ENCODE peak calls at places on chromosomes 11 and 22, in four cellular contexts. P is H9, U is mesendoderm, H is H1. T is an unnamed sample.

GRCh38 chr11:80837051-80837450 is 1396.2 kb upstream of the TENM4 start:
- DNase-seq in P (no peak), U (no peak), H (no peak), T (no peak)

GRCh38 chr11:1839924-1840779 is 1.4 kb downstream of the TNNI2 start:
- DNase-seq in P (no peak), U (no peak), H (no peak), T (no peak)

GRCh38 chr11:123218451-123218850 is 23.4 kb upstream of the CLMP start:
- DNase-seq in P (no peak), U (peak; percentile 94), H (no peak), T (peak; percentile 44)

GRCh38 chr11:36622431-36623136 is 24.5 kb upstream of the RAG2 start:
- DNase-seq in P (no peak), U (no peak), H (no peak), T (peak; percentile 36)

GRCh38 chr11:60786811-60787567 is 1.9 kb downstream of the MS4A10 start:
- DNase-seq in P (no peak), U (no peak), H (no peak), T (peak; percentile 89)

GRCh38 chr11:75165721-75166120 is 14.8 kb downstream of the SLCO2B1 start:
- DNase-seq in P (no peak), U (no peak), H (no peak), T (no peak)

GRCh38 chr22:42451499-42452145 is 19.4 kb upstream of the NFAM1 start:
- DNase-seq in P (no peak), U (no peak), H (no peak), T (no peak)

GRCh38 chr11:83951521-83951920 is 665.4 kb upstream of the CCDC90B start:
- DNase-seq in P (no peak), U (peak; percentile 28), H (no peak), T (no peak)

GRCh38 chr22:44360686-44361381 is 48.1 kb upstream of the SHISAL1 start:
- DNase-seq in P (no peak), U (peak; percentile 33), H (no peak), T (peak; percentile 80)

GRCh38 chr11:35066029-35066428 is 72.9 kb upstream of the CD44 start:
- DNase-seq in P (no peak), U (no peak), H (no peak), T (no peak)

GRCh38 chr11:2717561-2717960 is 17.8 kb upstream of the KCNQ1OT1 start:
- DNase-seq in P (no peak), U (no peak), H (no peak), T (no peak)

GRCh38 chr11:130677486-130678153 is 229.2 kb downstream of the ADAMTS15 start:
- DNase-seq in P (peak; percentile 71), U (peak; percentile 98), H (peak; percentile 59), T (peak; percentile 70)

GRCh38 chr11:29125621-29126020 is 891.2 kb downstream of the KCNA4 start:
- DNase-seq in P (no peak), U (no peak), H (no peak), T (no peak)

GRCh38 chr11:3781423-3781822 is 15.9 kb downstream of the NUP98 start:
- DNase-seq in P (no peak), U (no peak), H (no peak), T (peak; percentile 55)

GRCh38 chr22:26777402-26777801 is 120.0 kb downstream of the MIAT start:
- DNase-seq in P (peak; percentile 74), U (peak; percentile 88), H (no peak), T (peak; percentile 5)

GRCh38 chr22:27195104-27195503 is 537.7 kb downstream of the MIAT start:
- DNase-seq in P (no peak), U (no peak), H (no peak), T (peak; percentile 8)

GRCh38 chr11:70744396-70745185 is 346.3 kb downstream of the CTTN start:
- DNase-seq in P (no peak), U (no peak), H (no peak), T (no peak)

GRCh38 chr11:70742553-70743291 is 344.4 kb downstream of the CTTN start:
- DNase-seq in P (peak; percentile 91), U (peak; percentile 95), H (peak; percentile 82), T (no peak)

GRCh38 chr11:70745451-70745850 is 347.1 kb downstream of the CTTN start:
- DNase-seq in P (no peak), U (no peak), H (no peak), T (no peak)

GRCh38 chr11:70745936-70746335 is 347.6 kb downstream of the CTTN start:
- DNase-seq in P (no peak), U (no peak), H (no peak), T (no peak)

GRCh38 chr11:70743941-70744351 is 345.6 kb downstream of the CTTN start:
- DNase-seq in P (no peak), U (no peak), H (no peak), T (no peak)
- H2BK15ac ChIP-seq in P (no peak overlapping the region), U (no peak overlapping the region), H (no peak overlapping the region), T (no peak overlapping the region)

DNA sequence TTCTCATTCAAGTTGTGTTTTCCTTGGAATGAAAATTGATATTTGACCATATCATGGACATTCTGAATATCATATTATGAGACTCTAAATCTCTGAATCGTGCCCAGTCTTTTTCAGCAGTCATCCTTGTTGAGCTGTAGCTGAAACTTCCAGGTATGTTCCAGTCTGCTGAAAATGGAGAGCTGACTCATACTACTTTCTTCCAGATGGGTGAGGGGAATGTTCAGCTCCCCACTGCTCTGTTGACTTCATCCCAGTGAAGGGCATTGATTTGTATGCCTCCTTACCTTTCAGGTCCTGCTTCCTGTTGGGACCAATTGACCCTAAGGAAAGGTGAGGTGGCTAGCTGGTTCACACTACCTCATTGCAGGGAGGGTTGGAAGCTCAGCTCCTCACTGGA is 3.5 kb downstream of the OR5P2 start:
- DNase-seq in P (no peak), U (no peak), H (no peak), T (no peak)
- H3K23ac ChIP-seq in P (no peak overlapping the region), U (no peak overlapping the region), H (no peak overlapping the region), T (no peak overlapping the region)

DNA sequence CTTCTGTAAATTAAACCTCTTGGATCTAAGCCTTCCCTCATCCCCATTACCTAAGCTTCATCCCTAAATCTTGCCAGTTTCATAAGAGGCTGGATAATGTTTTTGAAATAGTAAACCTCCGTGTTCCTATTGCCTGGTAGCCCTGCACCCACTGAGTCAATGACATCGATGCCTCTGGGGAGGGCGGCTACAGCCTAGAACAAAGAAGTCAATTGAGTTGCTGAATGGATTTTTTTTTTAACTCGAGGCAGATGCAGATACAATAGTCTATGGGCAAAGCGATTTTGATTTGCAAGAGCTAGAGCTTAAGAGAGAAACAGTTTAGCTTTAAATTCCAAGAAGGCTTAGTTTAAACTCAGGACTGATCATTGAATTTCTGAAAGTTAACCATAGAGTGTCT is 121.3 kb downstream of the NECTIN1 start:
- DNase-seq in P (no peak), U (no peak), H (no peak), T (no peak)
- H4K5ac ChIP-seq in P (no peak overlapping the region), U (no peak overlapping the region), H (no peak overlapping the region), T (no peak overlapping the region)

GRCh38 chr22:22410677-22411076 is 97.9 kb downstream of the ZNF280B start:
- DNase-seq in P (no peak), U (no peak), H (no peak), T (no peak)

GRCh38 chr22:22408731-22409696 is 99.5 kb downstream of the ZNF280B start:
- DNase-seq in P (peak; percentile 57), U (peak; percentile 57), H (peak; percentile 69), T (peak; percentile 4)

GRCh38 chr22:22407061-22407460 is 101.5 kb downstream of the ZNF280B start:
- DNase-seq in P (no peak), U (no peak), H (no peak), T (no peak)

GRCh38 chr22:22408269-22408668 is 100.3 kb downstream of the ZNF280B start:
- DNase-seq in P (no peak), U (no peak), H (no peak), T (no peak)

GRCh38 chr22:22410121-22410520 is 98.4 kb downstream of the ZNF280B start:
- DNase-seq in P (no peak), U (no peak), H (no peak), T (no peak)
- H2BK15ac ChIP-seq in P (no peak overlapping the region), U (no peak overlapping the region), H (no peak overlapping the region), T (no peak overlapping the region)

GRCh38 chr11:17541330-17541885 is 2.8 kb downstream of the USH1C start:
- DNase-seq in P (no peak), U (no peak), H (no peak), T (no peak)
- H3K23ac ChIP-seq in P (no peak overlapping the region), U (no peak overlapping the region), H (no peak overlapping the region), T (no peak overlapping the region)

DNA sequence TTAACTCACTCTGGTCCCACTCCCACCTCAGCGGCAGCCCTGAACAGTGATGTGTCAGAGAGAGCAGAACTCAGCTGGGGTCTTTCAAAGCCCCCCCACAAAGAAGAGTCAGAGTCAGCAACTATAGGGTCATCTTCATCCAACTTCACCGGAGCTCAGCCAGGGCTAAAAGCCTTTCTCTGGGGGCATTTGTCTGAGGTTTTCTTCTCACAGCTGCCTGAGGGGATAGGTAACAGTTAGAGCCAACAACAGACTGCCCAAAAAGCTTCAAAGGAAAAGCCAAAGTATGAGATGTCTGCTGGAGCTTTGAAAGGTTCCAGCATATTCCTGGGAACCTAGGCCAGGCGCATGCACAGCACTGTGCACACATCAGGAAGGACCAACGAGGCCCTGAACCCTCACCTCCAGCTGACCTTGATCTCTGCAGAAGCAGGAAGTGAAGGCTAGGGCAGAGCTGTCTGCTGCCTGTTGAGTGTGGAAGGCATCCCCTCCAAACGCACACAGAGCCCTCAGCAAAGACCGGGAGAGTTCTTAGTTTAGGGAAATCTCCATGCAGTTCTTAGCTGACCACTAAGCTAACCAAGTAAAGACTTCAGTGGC is 28.1 kb upstream of the COMT start:
- DNase-seq in P (no peak), U (no peak), H (no peak), T (no peak)
- H4K5ac ChIP-seq in P (no peak overlapping the region), U (no peak overlapping the region), H (no peak overlapping the region), T (no peak overlapping the region)

GRCh38 chr11:64132982-64133705 is 32.8 kb downstream of the MACROD1 start:
- DNase-seq in P (no peak), U (no peak), H (no peak), T (no peak)
- H2BK15ac ChIP-seq in P (no peak overlapping the region), U (no peak overlapping the region), H (no peak overlapping the region), T (no peak overlapping the region)

T was measured in IMR-90.